ENCODE peak calls at places on chromosome 1, in seven cellular contexts. U, Y, S, D, Q, G and R are unnamed samples.

GRCh38 chr1:28553229-28553930 is 495 bp downstream of the TRNAU1AP start:
- DNase-seq in U (peak; percentile 30), Y (no peak), S (peak; percentile 76), D (peak; percentile 22), Q (peak; percentile 9), G (peak; percentile 15), R (peak; percentile 69)

GRCh38 chr1:24850353-24850905 is 79.6 kb downstream of the RUNX3 start:
- DNase-seq in U (no peak), Y (no peak), S (no peak), D (no peak), Q (no peak), G (no peak), R (no peak)

GRCh38 chr1:85282424-85282823 is 6.0 kb upstream of the BCL10 start:
- DNase-seq in U (no peak), Y (peak; percentile 41), S (no peak), D (no peak), Q (no peak), G (no peak), R (no peak)

GRCh38 chr1:159867322-159868064 is 5.0 kb upstream of the VSIG8 start:
- DNase-seq in U (peak; percentile 84), Y (no peak), S (no peak), D (peak; percentile 62), Q (no peak), G (peak; percentile 48), R (no peak)

GRCh38 chr1:205071801-205072200 is 12.5 kb downstream of the TMEM81 start:
- DNase-seq in U (no peak), Y (no peak), S (no peak), D (no peak), Q (no peak), G (no peak), R (no peak)

GRCh38 chr1:178050084-178050483 is 43.8 kb upstream of the RASAL2 start:
- DNase-seq in U (no peak), Y (no peak), S (no peak), D (no peak), Q (no peak), G (no peak), R (no peak)

GRCh38 chr1:19469004-19469403 is 16.3 kb downstream of the CAPZB start:
- DNase-seq in U (no peak), Y (no peak), S (no peak), D (no peak), Q (no peak), G (no peak), R (no peak)

GRCh38 chr1:84525738-84526137 is 19.4 kb upstream of the GNG5 start:
- DNase-seq in U (no peak), Y (no peak), S (no peak), D (no peak), Q (no peak), G (no peak), R (no peak)

GRCh38 chr1:169682077-169682476 is 29.3 kb downstream of the SELL start:
- DNase-seq in U (no peak), Y (no peak), S (no peak), D (no peak), Q (no peak), G (no peak), R (no peak)

GRCh38 chr1:192080671-192081070 is 77.6 kb upstream of the RGS18 start:
- DNase-seq in U (no peak), Y (no peak), S (no peak), D (no peak), Q (no peak), G (no peak), R (no peak)

GRCh38 chr1:15382601-15383518 is 26.8 kb upstream of the EFHD2 start:
- DNase-seq in U (no peak), Y (no peak), S (no peak), D (peak; percentile 57), Q (no peak), G (no peak), R (no peak)

GRCh38 chr1:225946803-225947202 is 5.8 kb upstream of the LEFTY2 start:
- DNase-seq in U (no peak), Y (no peak), S (no peak), D (no peak), Q (no peak), G (no peak), R (no peak)

GRCh38 chr1:54477153-54477561 is 70.9 kb upstream of the ACOT11 start:
- DNase-seq in U (no peak), Y (no peak), S (no peak), D (no peak), Q (no peak), G (no peak), R (no peak)

GRCh38 chr1:153509036-153509435 is 26.8 kb downstream of the S100A6 start:
- DNase-seq in U (no peak), Y (no peak), S (no peak), D (no peak), Q (no peak), G (no peak), R (no peak)

GRCh38 chr1:73144321-73144720 is 862.0 kb upstream of the NEGR1 start:
- DNase-seq in U (no peak), Y (no peak), S (no peak), D (no peak), Q (no peak), G (no peak), R (no peak)

GRCh38 chr1:153958111-153958960 is at the start of gene CRTC2:
- DNase-seq in U (peak; percentile 99), Y (peak; percentile 95), S (peak; percentile 97), D (peak; percentile 99), Q (peak; percentile 91), G (peak; percentile 99), R (peak; percentile 100)

GRCh38 chr1:24769656-24770651 is 24.7 kb downstream of the CLIC4 start:
- DNase-seq in U (no peak), Y (no peak), S (no peak), D (no peak), Q (no peak), G (peak; percentile 29), R (no peak)

GRCh38 chr1:226950875-226951274 is 10.8 kb downstream of the COQ8A start:
- DNase-seq in U (no peak), Y (no peak), S (no peak), D (peak; percentile 8), Q (no peak), G (no peak), R (no peak)

GRCh38 chr1:16119504-16119903 is 36.4 kb downstream of the EPHA2 start:
- DNase-seq in U (no peak), Y (no peak), S (peak; percentile 10), D (no peak), Q (no peak), G (no peak), R (no peak)

GRCh38 chr1:234607091-234608025 is 2.6 kb downstream of the IRF2BP2 start:
- DNase-seq in U (peak; percentile 38), Y (no peak), S (no peak), D (no peak), Q (no peak), G (no peak), R (peak; percentile 80)

GRCh38 chr1:234610061-234610581 is at the start of gene IRF2BP2:
- DNase-seq in U (peak; percentile 85), Y (peak; percentile 63), S (peak; percentile 93), D (peak; percentile 81), Q (no peak), G (peak; percentile 81), R (peak; percentile 93)

GRCh38 chr1:234608026-234608719 is 1.8 kb downstream of the IRF2BP2 start:
- DNase-seq in U (peak; percentile 79), Y (no peak), S (peak; percentile 51), D (peak; percentile 91), Q (peak; percentile 94), G (peak; percentile 90), R (peak; percentile 94)

GRCh38 chr1:234609528-234610042 is 393 bp downstream of the IRF2BP2 start:
- DNase-seq in U (no peak), Y (no peak), S (peak; percentile 76), D (no peak), Q (no peak), G (no peak), R (no peak)

DNA sequence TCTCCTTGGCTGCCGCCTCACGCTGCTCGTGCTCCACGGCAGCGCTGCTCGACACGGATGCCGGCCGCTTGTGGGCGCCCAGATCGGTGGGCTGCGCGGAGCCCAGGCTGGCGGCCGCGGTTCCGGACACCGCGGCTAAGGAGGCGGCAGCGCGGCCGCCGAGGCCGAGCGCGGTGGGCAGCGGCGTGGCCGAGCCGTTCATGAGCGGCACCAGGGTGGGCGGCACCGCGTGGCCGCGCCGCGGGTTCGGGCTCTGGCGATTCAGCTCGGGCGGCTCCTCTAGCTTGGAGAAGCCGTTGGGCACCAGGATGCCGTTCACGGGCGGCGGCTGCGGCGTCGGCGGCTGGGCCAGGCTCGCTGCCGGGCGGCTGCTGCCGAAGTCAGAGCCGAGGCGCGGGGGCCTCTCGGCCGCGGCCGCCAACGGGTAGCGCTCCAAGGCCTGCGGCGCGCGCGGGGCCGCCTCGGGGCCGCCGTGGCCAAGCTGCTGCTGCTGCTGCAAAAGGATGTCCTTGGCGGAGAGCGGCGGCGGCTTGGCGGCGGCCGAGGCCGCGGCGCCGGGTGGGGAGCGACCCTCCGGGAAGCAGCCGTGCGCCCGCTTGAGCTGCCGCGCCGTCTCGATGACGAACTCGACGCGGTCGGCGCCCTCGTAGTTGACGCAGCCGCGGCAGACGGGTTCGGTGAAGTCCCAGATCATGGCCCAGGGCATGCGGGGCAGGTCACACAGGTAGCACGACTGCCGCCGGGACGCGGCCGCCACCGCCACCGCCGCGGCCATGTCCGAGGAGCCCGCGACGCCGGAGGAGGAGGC is 1.1 kb downstream of the IRF2BP2 start:
- DNase-seq in U (peak; percentile 64), Y (no peak), S (no peak), D (peak; percentile 58), Q (no peak), G (no peak), R (peak; percentile 76)
- TF ChIP-seq POLR2AphosphoS5 in U (no peak), Y (peak; percentile 67), S (peak; percentile 20), D (peak; percentile 45), Q (peak; percentile 53), G (no peak), R (peak; percentile 66)

GRCh38 chr1:64864018-64864945 is 102.1 kb downstream of the JAK1 start:
- DNase-seq in U (peak; percentile 61), Y (peak; percentile 33), S (no peak), D (peak; percentile 43), Q (peak; percentile 92), G (peak; percentile 16), R (peak; percentile 80)
- TF ChIP-seq POLR2AphosphoS5 in U (no peak), Y (no peak), S (no peak), D (peak; percentile 76), Q (peak; percentile 47), G (peak; percentile 31), R (peak; percentile 45)

DNA sequence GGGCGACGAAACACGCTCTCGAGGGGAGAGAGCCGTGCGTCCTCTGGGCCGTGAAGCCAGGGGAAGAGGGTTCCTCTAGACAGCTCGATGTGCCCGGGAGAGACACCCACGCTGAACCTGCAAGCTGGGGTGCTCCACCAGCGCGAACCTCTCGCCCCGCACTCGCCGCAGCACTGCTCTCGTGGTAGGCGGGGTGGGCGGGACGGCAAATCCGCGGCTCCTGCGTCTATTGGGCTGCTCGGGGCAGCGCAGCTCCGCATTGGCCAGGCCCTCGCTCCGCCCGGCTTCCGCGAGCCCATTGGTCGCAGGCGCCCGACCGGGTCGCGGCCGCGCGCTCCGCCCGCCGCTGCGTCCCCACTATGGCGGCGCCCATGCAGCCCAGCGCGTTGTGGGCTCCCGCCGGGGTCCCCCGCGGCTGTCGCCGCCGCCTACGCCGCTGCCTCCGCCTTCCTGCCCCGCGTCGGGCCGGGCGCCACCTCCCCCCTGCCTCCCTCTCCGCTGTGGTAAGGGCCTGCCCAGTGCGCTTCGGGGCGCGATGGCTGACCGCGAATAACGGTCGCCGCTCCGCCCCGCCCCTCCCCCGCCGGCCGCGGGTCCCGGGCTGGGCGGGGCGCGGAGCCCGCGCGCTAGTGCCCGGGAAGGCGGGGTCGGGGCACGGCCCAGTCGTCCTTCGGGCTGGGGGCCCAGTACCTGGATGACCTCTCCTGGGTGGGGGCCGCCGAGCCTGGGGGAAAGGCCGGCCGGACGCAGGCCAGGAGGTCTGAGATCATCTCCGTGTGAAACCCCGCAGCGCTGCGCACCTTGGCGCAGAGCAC is at the start of gene ST3GAL3:
- DNase-seq in U (peak; percentile 92), Y (peak; percentile 67), S (peak; percentile 97), D (peak; percentile 87), Q (peak; percentile 67), G (peak; percentile 89), R (peak; percentile 96)
- TF ChIP-seq POLR2AphosphoS5 in U (peak; percentile 53), Y (peak; percentile 91), S (peak; percentile 96), D (no peak), Q (peak; percentile 95), G (peak; percentile 66), R (peak; percentile 88)

GRCh38 chr1:30809514-30810263 is 52.1 kb upstream of the LAPTM5 start:
- DNase-seq in U (no peak), Y (no peak), S (no peak), D (no peak), Q (no peak), G (no peak), R (no peak)
- TF ChIP-seq POLR2AphosphoS5 in U (no peak), Y (no peak), S (peak; percentile 59), D (no peak), Q (no peak), G (peak; percentile 13), R (peak; percentile 47)